ENCODE peak calls at places on chromosome 20, in four cellular contexts. U is mammary epithelial cell, B is HCT116, M is choroid plexus epithelial cell. L is an unnamed sample.

GRCh38 chr20:13510837-13511488 is 127.8 kb downstream of the TASP1 start:
- DNase-seq in B (no peak), U (no peak), M (no peak), L (no peak)

GRCh38 chr20:20024942-20025341 is 7.8 kb downstream of the NAA20 start:
- DNase-seq in B (no peak), U (no peak), M (peak), L (peak)

GRCh38 chr20:43919686-43920403 is 5.2 kb downstream of the TOX2 start:
- DNase-seq in M (no peak), U (no peak), B (no peak), L (no peak)

GRCh38 chr20:59148713-59149493 is 14.7 kb upstream of the ZNF831 start:
- DNase-seq in B (no peak), U (no peak), M (no peak), L (no peak)

GRCh38 chr20:41275181-41275793 is 42.2 kb downstream of the ZHX3 start:
- DNase-seq in B (no peak), U (no peak), M (peak), L (no peak)

GRCh38 chr20:9051508-9051907 is 17.4 kb upstream of the PLCB4 start:
- DNase-seq in B (peak), M (peak), U (peak), L (peak)

GRCh38 chr20:5400164-5400762 is 83.5 kb upstream of the PROKR2 start:
- DNase-seq in B (no peak), U (peak), M (peak), L (no peak)

GRCh38 chr20:54320148-54320607 is 112.3 kb downstream of the PFDN4 start:
- DNase-seq in U (no peak), B (no peak), M (peak), L (no peak)

GRCh38 chr20:24337074-24337473 is 132.4 kb upstream of the SYNDIG1 start:
- DNase-seq in U (peak), M (peak), B (no peak), L (no peak)

GRCh38 chr20:6558361-6558760 is 209.1 kb upstream of the BMP2 start:
- DNase-seq in M (no peak), B (no peak), U (peak), L (no peak)

GRCh38 chr20:35575958-35576357 is 34.1 kb downstream of the ERGIC3 start:
- DNase-seq in B (no peak), M (no peak), U (no peak), L (no peak)

GRCh38 chr20:50969912-50970311 is 11.3 kb downstream of the MOCS3 start:
- DNase-seq in B (no peak), M (peak), U (no peak), L (no peak)

GRCh38 chr20:57585466-57586213 is 24.7 kb downstream of the PCK1 start:
- DNase-seq in B (no peak), M (no peak), U (no peak), L (no peak)

GRCh38 chr20:5131502-5131901 is 4.7 kb downstream of the CDS2 start:
- DNase-seq in B (no peak), M (no peak), U (no peak), L (no peak)

GRCh38 chr20:58938541-58938940 is 42.5 kb upstream of the NELFCD start:
- DNase-seq in U (no peak), M (no peak), B (no peak), L (no peak)

GRCh38 chr20:37095108-37095608 is 639 bp downstream of the RBL1 start:
- DNase-seq in B (no peak), M (peak), U (peak), L (no peak)

GRCh38 chr20:53828673-53829085 is 235.0 kb upstream of the ZNF217 start:
- DNase-seq in M (peak), B (peak), U (peak), L (peak)

GRCh38 chr20:5608104-5608447 is 142.1 kb upstream of the SHLD1 start:
- DNase-seq in M (no peak), U (no peak), B (no peak), L (no peak)

GRCh38 chr20:11235058-11235457 is 561.3 kb upstream of the JAG1 start:
- DNase-seq in U (peak), B (no peak), M (peak), L (peak)

GRCh38 chr20:52420805-52421204 is 229.2 kb upstream of the ZFP64 start:
- DNase-seq in M (no peak), B (no peak), U (no peak), L (no peak)

GRCh38 chr20:21557246-21557982 is 43.5 kb upstream of the NKX2-2 start:
- DNase-seq in B (no peak), M (no peak), U (no peak), L (no peak)

GRCh38 chr20:48898210-48898609 is 23.3 kb upstream of the ARFGEF2 start:
- DNase-seq in M (peak), U (no peak), B (no peak), L (peak)

GRCh38 chr20:6866741-6867140 is 99.3 kb downstream of the BMP2 start:
- DNase-seq in M (peak), B (no peak), U (peak), L (no peak)

GRCh38 chr20:35776513-35777101 is 4.8 kb downstream of the PHF20 start:
- DNase-seq in U (peak), M (peak), B (no peak), L (no peak)

GRCh38 chr20:15475483-15475882 is 1097.8 kb downstream of the KIF16B start:
- DNase-seq in M (no peak), B (no peak), U (peak), L (no peak)

GRCh38 chr20:19497064-19497463 is 261.0 kb upstream of the RIN2 start:
- DNase-seq in M (peak), U (no peak), B (no peak), L (no peak)

GRCh38 chr20:5504061-5504739 is 187.4 kb upstream of the PROKR2 start:
- DNase-seq in B (no peak), M (peak), U (no peak), L (no peak)

GRCh38 chr20:50588034-50588736 is 78.0 kb downstream of the PTPN1 start:
- DNase-seq in B (peak), U (peak), M (peak), L (no peak)

DNA sequence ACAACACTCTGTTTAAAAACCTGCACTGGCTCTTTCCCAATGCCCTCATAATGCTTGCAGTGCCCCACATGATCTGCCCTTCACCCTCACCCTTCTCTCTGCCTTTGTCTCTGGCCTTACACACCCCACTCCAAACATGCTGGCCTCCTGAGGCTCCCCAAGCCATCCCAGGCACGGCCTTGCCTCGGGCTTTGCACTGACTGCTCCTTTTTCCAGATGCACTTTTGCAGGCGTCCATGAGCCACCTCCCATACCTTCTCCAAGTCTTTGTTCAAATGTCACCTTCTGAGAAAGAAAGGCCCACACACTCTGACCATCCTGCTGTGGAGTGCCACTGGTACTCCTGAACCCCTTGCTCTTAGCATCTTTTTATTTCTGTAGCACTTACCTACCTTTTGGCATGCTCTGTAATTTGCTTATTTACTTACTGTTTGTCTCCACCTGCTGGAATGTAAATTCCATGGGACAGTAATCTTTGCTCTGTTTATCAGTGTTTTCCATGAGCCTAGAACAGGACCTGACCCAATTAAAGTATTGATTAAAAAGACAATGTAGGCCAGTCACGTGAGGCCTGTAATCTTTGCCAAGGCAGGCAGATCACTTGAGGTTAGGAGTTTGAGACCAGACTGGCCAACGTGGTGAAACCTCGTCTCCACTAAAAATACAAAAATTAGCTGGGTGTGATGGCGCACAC is 30.7 kb downstream of the GFRA4 start:
- DNase-seq in M (peak), B (no peak), U (no peak), L (no peak)
- TF ChIP-seq CTCF in M (no peak), B (no peak), U (no peak), L (peak)

GRCh38 chr20:45374101-45374467 is 4.0 kb downstream of the TP53TG5 start:
- DNase-seq in B (no peak), U (no peak), M (no peak), L (no peak)
- H3K4me3 ChIP-seq in B (no peak), U (no peak), M (no peak), L (peak)

DNA sequence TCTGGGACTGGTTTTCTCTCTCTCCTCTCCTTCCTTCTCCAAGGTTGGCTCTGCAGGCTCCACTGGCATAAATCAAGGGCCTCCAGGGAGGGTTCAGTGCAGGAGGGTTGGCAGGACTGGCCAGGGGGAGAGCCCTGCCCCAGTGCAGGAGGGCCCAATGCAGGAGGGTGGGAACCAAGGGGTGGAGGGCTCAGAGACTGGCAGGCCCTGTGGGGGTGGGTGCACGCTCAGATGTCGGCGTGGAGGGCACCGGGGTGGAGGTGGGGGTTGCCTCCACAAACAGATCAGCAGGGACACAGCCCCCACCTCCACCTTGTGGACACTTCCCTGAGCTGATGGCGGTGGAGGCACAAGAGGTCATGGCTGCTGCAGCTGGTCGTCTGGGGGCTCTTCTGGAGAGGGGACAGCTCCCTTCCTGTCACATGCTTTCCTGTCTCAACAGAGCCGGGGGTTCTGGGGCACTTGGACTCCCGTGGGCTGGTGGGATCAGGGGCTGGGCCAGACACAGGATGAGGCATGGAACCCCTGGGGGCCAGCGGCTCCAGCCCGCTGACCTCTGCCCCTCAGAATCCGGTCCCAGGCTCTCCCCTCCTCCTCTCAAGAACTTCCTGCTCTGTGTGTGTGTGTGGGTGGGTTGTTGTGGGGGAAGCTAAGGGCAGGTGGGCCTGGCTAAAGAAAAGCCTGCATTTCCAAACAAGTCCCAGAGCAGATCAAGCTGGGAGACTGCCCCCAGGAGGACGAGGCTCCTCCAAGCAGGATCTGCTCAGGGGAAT is 2.7 kb upstream of the ABHD16B start:
- DNase-seq in M (peak), B (no peak), U (no peak), L (no peak)
- TF ChIP-seq CTCF in M (peak), B (no peak), U (peak), L (peak)

DNA sequence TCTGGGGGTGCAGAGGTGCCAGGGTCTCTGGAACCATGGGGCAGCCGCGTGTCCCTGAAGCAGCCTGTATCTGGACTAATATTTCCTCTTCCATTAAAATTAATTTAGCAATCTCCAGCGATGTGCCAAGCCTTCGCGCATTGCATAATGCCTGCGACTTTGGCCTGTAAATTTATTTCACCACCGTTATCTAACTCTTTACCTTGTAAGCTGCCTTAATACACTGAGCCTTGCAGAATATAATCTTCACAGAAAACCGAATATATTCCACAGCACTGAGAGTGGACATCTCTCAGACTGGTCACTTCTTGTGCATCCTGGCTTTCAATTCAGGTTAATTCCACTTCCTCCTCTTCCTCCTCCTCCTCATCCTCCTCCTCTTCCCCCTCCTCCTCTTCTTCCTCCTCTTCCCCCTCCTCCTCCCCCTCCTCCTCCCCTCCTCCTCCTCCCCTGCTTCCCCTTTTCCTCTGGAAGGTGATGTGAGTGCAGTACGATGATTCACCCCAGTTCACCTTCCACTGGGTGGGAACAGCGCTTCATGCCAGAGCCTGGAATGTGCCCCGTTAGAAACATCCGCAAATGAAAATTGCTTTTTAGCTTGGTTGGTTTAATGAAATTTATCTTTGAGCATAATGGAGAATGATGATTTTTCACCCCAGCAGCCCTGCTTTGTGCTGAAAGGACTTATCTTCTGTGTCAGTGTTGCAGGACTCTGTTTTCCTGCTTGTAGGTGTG is 101.4 kb downstream of the CDH4 start:
- DNase-seq in M (no peak), B (no peak), U (peak), L (no peak)
- H3K4me3 ChIP-seq in M (no peak), B (no peak), U (no peak), L (no peak)

DNA sequence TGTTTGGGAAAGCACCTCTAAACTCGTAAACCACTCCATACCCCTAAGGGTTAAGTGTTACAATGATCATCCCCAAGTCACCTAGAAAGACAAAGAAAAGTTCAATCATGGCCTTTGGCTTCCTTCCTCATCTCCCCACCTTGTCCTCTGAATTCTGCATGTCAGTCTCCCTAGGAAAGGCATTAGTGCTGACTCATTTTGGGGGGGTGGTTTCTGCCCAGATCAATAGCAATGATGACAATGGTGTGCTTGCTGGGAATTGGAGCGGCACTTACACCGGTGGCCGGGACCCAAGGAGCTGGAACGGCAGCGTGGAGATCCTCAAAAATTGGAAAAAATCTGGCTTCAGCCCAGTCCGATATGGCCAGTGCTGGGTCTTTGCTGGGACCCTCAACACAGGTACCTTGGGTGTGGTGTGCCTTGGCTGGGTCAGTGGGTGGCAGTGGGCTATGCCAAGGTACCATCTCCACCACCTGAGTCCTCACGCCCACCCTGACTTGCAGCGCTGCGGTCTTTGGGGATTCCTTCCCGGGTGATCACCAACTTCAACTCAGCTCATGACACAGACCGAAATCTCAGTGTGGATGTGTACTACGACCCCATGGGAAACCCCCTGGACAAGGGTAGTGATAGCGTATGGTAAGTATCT is 21.2 kb downstream of the TGM3 start:
- DNase-seq in M (no peak), B (no peak), U (no peak), L (no peak)
- TF ChIP-seq CTCF in M (no peak), B (no peak), U (no peak), L (no peak)

GRCh38 chr20:33868571-33868970 is 57.4 kb downstream of the CHMP4B start:
- DNase-seq in U (no peak), M (no peak), B (no peak), L (no peak)

GRCh38 chr20:33874129-33874528 is 63.0 kb downstream of the CHMP4B start:
- DNase-seq in U (no peak), B (no peak), M (no peak), L (no peak)

GRCh38 chr20:33869283-33869682 is 58.1 kb downstream of the CHMP4B start:
- DNase-seq in M (no peak), B (no peak), U (no peak), L (no peak)

GRCh38 chr20:33868042-33868441 is 56.9 kb downstream of the CHMP4B start:
- DNase-seq in U (no peak), B (no peak), M (no peak), L (no peak)

GRCh38 chr20:33871362-33871761 is 60.2 kb downstream of the CHMP4B start:
- DNase-seq in U (no peak), M (no peak), B (no peak), L (no peak)
- H3K4me3 ChIP-seq in U (no peak), M (peak), B (no peak), L (no peak)

GRCh38 chr20:63295422-63295821 is 2.4 kb downstream of the COL20A1 start:
- DNase-seq in M (no peak), B (no peak), U (no peak), L (no peak)
- TF ChIP-seq CTCF in M (peak), B (peak), U (peak), L (no peak)

DNA sequence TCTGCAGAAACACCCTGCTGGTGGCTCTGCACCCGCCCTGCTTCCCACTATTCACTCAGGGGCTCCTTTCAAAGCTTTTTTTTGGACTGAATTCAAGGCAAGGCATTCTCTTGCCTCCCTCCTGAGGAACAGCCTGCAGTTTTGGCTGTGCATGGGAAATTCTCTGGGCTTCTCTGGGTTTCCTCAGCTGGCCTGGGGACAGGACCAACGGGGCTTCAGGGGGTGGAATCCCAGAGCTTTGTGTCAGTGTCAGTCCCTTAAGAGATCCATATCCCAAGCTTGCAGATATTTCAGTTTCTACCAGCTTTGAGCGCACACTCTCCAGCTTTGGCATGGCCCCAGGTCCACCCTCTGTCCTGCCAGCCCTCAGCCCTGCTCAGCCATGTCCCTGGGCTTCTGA is 2.0 kb downstream of the SCRT2 start:
- DNase-seq in U (no peak), M (no peak), B (no peak), L (no peak)
- H3K4me3 ChIP-seq in U (no peak), M (no peak), B (no peak), L (no peak)

L was measured in epithelial cell of proximal tubule.